ENCODE peak calls at places on chromosomes 2 and 18, in nine cellular contexts. One of them, this sample, is unnamed.
A peak's percentile ranks its signal among the peaks of the same experiment; 100 is the strongest.

GRCh38 chr2:164840458-164840929 is 1.1 kb downstream of the COBLL1 start:
- DNase-seq in neural progenitor cell: peak; percentile 24
- DNase-seq in OCI-LY7: no peak
- DNase-seq in lower lobe of right lung: peak; percentile 79
- DNase-seq in left lung: peak; percentile 88
- DNase-seq in adrenal gland: peak; percentile 74
- DNase-seq in tibial artery: peak; percentile 76
- DNase-seq in suprapubic skin: peak; percentile 79
- DNase-seq in SK-N-SH: no peak
- DNase-seq in this sample: peak; percentile 54

GRCh38 chr2:23545391-23545790 is 160.4 kb downstream of the KLHL29 start:
- DNase-seq in neural progenitor cell: no peak
- DNase-seq in suprapubic skin: no peak
- DNase-seq in tibial artery: no peak
- DNase-seq in SK-N-SH: peak; percentile 82
- DNase-seq in left lung: peak; percentile 43
- DNase-seq in adrenal gland: no peak
- DNase-seq in lower lobe of right lung: no peak
- DNase-seq in OCI-LY7: no peak
- DNase-seq in this sample: no peak

GRCh38 chr2:241615522-241616052 is 21.4 kb downstream of the THAP4 start:
- DNase-seq in tibial artery: no peak
- DNase-seq in neural progenitor cell: no peak
- DNase-seq in suprapubic skin: no peak
- DNase-seq in OCI-LY7: no peak
- DNase-seq in lower lobe of right lung: no peak
- DNase-seq in left lung: peak; percentile 71
- DNase-seq in adrenal gland: no peak
- DNase-seq in SK-N-SH: no peak
- DNase-seq in this sample: no peak

GRCh38 chr2:222878877-222879601 is 18.2 kb downstream of the ACSL3 start:
- DNase-seq in OCI-LY7: no peak
- DNase-seq in tibial artery: no peak
- DNase-seq in SK-N-SH: no peak
- DNase-seq in neural progenitor cell: no peak
- DNase-seq in adrenal gland: no peak
- DNase-seq in lower lobe of right lung: no peak
- DNase-seq in left lung: no peak
- DNase-seq in suprapubic skin: no peak
- DNase-seq in this sample: no peak

GRCh38 chr2:157743051-157743450 is 114.4 kb upstream of the ACVR1C start:
- DNase-seq in neural progenitor cell: no peak
- DNase-seq in adrenal gland: no peak
- DNase-seq in left lung: no peak
- DNase-seq in SK-N-SH: no peak
- DNase-seq in OCI-LY7: no peak
- DNase-seq in suprapubic skin: no peak
- DNase-seq in lower lobe of right lung: no peak
- DNase-seq in tibial artery: no peak
- DNase-seq in this sample: no peak

GRCh38 chr2:196241175-196241574 is 69.8 kb upstream of the STK17B start:
- DNase-seq in left lung: peak; percentile 39
- DNase-seq in SK-N-SH: no peak
- DNase-seq in OCI-LY7: peak; percentile 73
- DNase-seq in suprapubic skin: no peak
- DNase-seq in lower lobe of right lung: no peak
- DNase-seq in adrenal gland: no peak
- DNase-seq in neural progenitor cell: no peak
- DNase-seq in tibial artery: no peak
- DNase-seq in this sample: no peak

GRCh38 chr2:96832751-96833507 is 10.9 kb downstream of the ANKRD23 start:
- DNase-seq in adrenal gland: peak; percentile 96
- DNase-seq in left lung: peak; percentile 87
- DNase-seq in suprapubic skin: no peak
- DNase-seq in SK-N-SH: no peak
- DNase-seq in neural progenitor cell: peak; percentile 93
- DNase-seq in OCI-LY7: peak; percentile 61
- DNase-seq in lower lobe of right lung: peak; percentile 79
- DNase-seq in tibial artery: peak; percentile 80
- DNase-seq in this sample: peak; percentile 33

GRCh38 chr2:77005522-77005921 is 516.7 kb downstream of the LRRTM4 start:
- DNase-seq in suprapubic skin: no peak
- DNase-seq in SK-N-SH: no peak
- DNase-seq in left lung: no peak
- DNase-seq in OCI-LY7: no peak
- DNase-seq in lower lobe of right lung: no peak
- DNase-seq in adrenal gland: no peak
- DNase-seq in neural progenitor cell: no peak
- DNase-seq in tibial artery: no peak
- DNase-seq in this sample: no peak

GRCh38 chr2:96214554-96214953 is 5.9 kb upstream of the STARD7 start:
- DNase-seq in SK-N-SH: no peak
- DNase-seq in adrenal gland: no peak
- DNase-seq in left lung: no peak
- DNase-seq in OCI-LY7: no peak
- DNase-seq in tibial artery: no peak
- DNase-seq in suprapubic skin: no peak
- DNase-seq in neural progenitor cell: no peak
- DNase-seq in lower lobe of right lung: no peak
- DNase-seq in this sample: no peak

GRCh38 chr2:233402346-233402745 is 48.1 kb downstream of the DGKD start:
- DNase-seq in tibial artery: peak; percentile 15
- DNase-seq in suprapubic skin: peak; percentile 67
- DNase-seq in neural progenitor cell: no peak
- DNase-seq in SK-N-SH: no peak
- DNase-seq in OCI-LY7: no peak
- DNase-seq in lower lobe of right lung: no peak
- DNase-seq in adrenal gland: no peak
- DNase-seq in left lung: no peak
- DNase-seq in this sample: no peak

GRCh38 chr2:182324665-182325064 is 102.2 kb downstream of the PDE1A start:
- DNase-seq in suprapubic skin: no peak
- DNase-seq in SK-N-SH: no peak
- DNase-seq in neural progenitor cell: no peak
- DNase-seq in OCI-LY7: no peak
- DNase-seq in lower lobe of right lung: no peak
- DNase-seq in adrenal gland: no peak
- DNase-seq in left lung: no peak
- DNase-seq in tibial artery: no peak
- DNase-seq in this sample: no peak

GRCh38 chr2:31241625-31242270 is 7.8 kb downstream of the EHD3 start:
- DNase-seq in SK-N-SH: no peak
- DNase-seq in lower lobe of right lung: no peak
- DNase-seq in left lung: no peak
- DNase-seq in tibial artery: no peak
- DNase-seq in adrenal gland: no peak
- DNase-seq in OCI-LY7: peak; percentile 28
- DNase-seq in suprapubic skin: no peak
- DNase-seq in neural progenitor cell: no peak
- DNase-seq in this sample: no peak

GRCh38 chr2:82282111-82282882 is 1977.7 kb upstream of the LRRTM1 start:
- DNase-seq in left lung: peak; percentile 33
- DNase-seq in adrenal gland: no peak
- DNase-seq in tibial artery: no peak
- DNase-seq in SK-N-SH: no peak
- DNase-seq in neural progenitor cell: peak; percentile 55
- DNase-seq in suprapubic skin: no peak
- DNase-seq in OCI-LY7: no peak
- DNase-seq in lower lobe of right lung: no peak
- DNase-seq in this sample: no peak

GRCh38 chr2:196804381-196804780 is 4.8 kb downstream of the C2orf66 start:
- DNase-seq in neural progenitor cell: no peak
- DNase-seq in OCI-LY7: no peak
- DNase-seq in SK-N-SH: no peak
- DNase-seq in lower lobe of right lung: no peak
- DNase-seq in adrenal gland: no peak
- DNase-seq in left lung: no peak
- DNase-seq in suprapubic skin: no peak
- DNase-seq in tibial artery: no peak
- DNase-seq in this sample: no peak

GRCh38 chr2:28287261-28287915 is 105.3 kb upstream of the FOSL2 start:
- DNase-seq in left lung: no peak
- DNase-seq in adrenal gland: no peak
- DNase-seq in suprapubic skin: no peak
- DNase-seq in neural progenitor cell: no peak
- DNase-seq in lower lobe of right lung: no peak
- DNase-seq in tibial artery: no peak
- DNase-seq in OCI-LY7: no peak
- DNase-seq in SK-N-SH: no peak
- DNase-seq in this sample: no peak

GRCh38 chr18:36539674-36540073 is 242.2 kb downstream of the FHOD3 start:
- DNase-seq in tibial artery: no peak
- DNase-seq in OCI-LY7: no peak
- DNase-seq in SK-N-SH: no peak
- DNase-seq in left lung: no peak
- DNase-seq in lower lobe of right lung: no peak
- DNase-seq in suprapubic skin: no peak
- DNase-seq in adrenal gland: no peak
- DNase-seq in neural progenitor cell: no peak
- DNase-seq in this sample: no peak

GRCh38 chr2:9346885-9347284 is 76.4 kb downstream of the ITGB1BP1 start:
- DNase-seq in neural progenitor cell: no peak
- DNase-seq in left lung: no peak
- DNase-seq in SK-N-SH: no peak
- DNase-seq in suprapubic skin: no peak
- DNase-seq in tibial artery: no peak
- DNase-seq in lower lobe of right lung: no peak
- DNase-seq in OCI-LY7: no peak
- DNase-seq in adrenal gland: no peak
- DNase-seq in this sample: no peak

GRCh38 chr2:238493880-238494572 is 67.3 kb downstream of the ASB1 start:
- DNase-seq in SK-N-SH: no peak
- DNase-seq in OCI-LY7: peak; percentile 56
- DNase-seq in neural progenitor cell: no peak
- DNase-seq in lower lobe of right lung: no peak
- DNase-seq in suprapubic skin: peak; percentile 15
- DNase-seq in left lung: no peak
- DNase-seq in adrenal gland: no peak
- DNase-seq in tibial artery: no peak
- DNase-seq in this sample: no peak

GRCh38 chr2:58541511-58541910 is 300.4 kb upstream of the FANCL start:
- DNase-seq in SK-N-SH: no peak
- DNase-seq in lower lobe of right lung: no peak
- DNase-seq in neural progenitor cell: peak; percentile 45
- DNase-seq in left lung: no peak
- DNase-seq in OCI-LY7: no peak
- DNase-seq in suprapubic skin: no peak
- DNase-seq in adrenal gland: no peak
- DNase-seq in tibial artery: no peak
- DNase-seq in this sample: no peak
- H3K4me1 ChIP-seq in SK-N-SH: peaks cover 3% of the 10 kb centered on the region
- H3K4me1 ChIP-seq in lower lobe of right lung: no peaks in the 10 kb centered on the region
- H3K4me1 ChIP-seq in neural progenitor cell: peaks cover 60% of the 10 kb centered on the region
- H3K4me1 ChIP-seq in left lung: no peaks in the 10 kb centered on the region
- H3K4me1 ChIP-seq in OCI-LY7: no peaks in the 10 kb centered on the region
- H3K4me1 ChIP-seq in suprapubic skin: peaks cover 9% of the 10 kb centered on the region
- H3K4me1 ChIP-seq in adrenal gland: no peaks in the 10 kb centered on the region
- H3K4me1 ChIP-seq in tibial artery: no peaks in the 10 kb centered on the region
- H3K4me1 ChIP-seq in this sample: no peaks in the 10 kb centered on the region

GRCh38 chr18:78429127-78430108 is 550.2 kb upstream of the SALL3 start:
- DNase-seq in neural progenitor cell: no peak
- DNase-seq in suprapubic skin: no peak
- DNase-seq in adrenal gland: no peak
- DNase-seq in lower lobe of right lung: no peak
- DNase-seq in left lung: no peak
- DNase-seq in SK-N-SH: no peak
- DNase-seq in tibial artery: no peak
- DNase-seq in OCI-LY7: no peak
- DNase-seq in this sample: no peak

GRCh38 chr18:78436110-78436509 is 543.5 kb upstream of the SALL3 start:
- DNase-seq in neural progenitor cell: no peak
- DNase-seq in OCI-LY7: no peak
- DNase-seq in suprapubic skin: no peak
- DNase-seq in SK-N-SH: no peak
- DNase-seq in left lung: no peak
- DNase-seq in lower lobe of right lung: no peak
- DNase-seq in tibial artery: no peak
- DNase-seq in adrenal gland: no peak
- DNase-seq in this sample: no peak

GRCh38 chr18:78427081-78427480 is 552.5 kb upstream of the SALL3 start:
- DNase-seq in suprapubic skin: no peak
- DNase-seq in tibial artery: no peak
- DNase-seq in left lung: no peak
- DNase-seq in OCI-LY7: no peak
- DNase-seq in adrenal gland: no peak
- DNase-seq in neural progenitor cell: no peak
- DNase-seq in lower lobe of right lung: no peak
- DNase-seq in SK-N-SH: no peak
- DNase-seq in this sample: no peak

GRCh38 chr18:78430171-78430857 is 549.3 kb upstream of the SALL3 start:
- DNase-seq in SK-N-SH: no peak
- DNase-seq in lower lobe of right lung: no peak
- DNase-seq in left lung: no peak
- DNase-seq in OCI-LY7: no peak
- DNase-seq in suprapubic skin: no peak
- DNase-seq in neural progenitor cell: no peak
- DNase-seq in tibial artery: no peak
- DNase-seq in adrenal gland: no peak
- DNase-seq in this sample: no peak

GRCh38 chr18:78431606-78432005 is 548.0 kb upstream of the SALL3 start:
- DNase-seq in neural progenitor cell: peak; percentile 46
- DNase-seq in lower lobe of right lung: no peak
- DNase-seq in adrenal gland: no peak
- DNase-seq in suprapubic skin: no peak
- DNase-seq in OCI-LY7: no peak
- DNase-seq in SK-N-SH: no peak
- DNase-seq in left lung: no peak
- DNase-seq in tibial artery: no peak
- DNase-seq in this sample: no peak
- TF ChIP-seq CTCF in neural progenitor cell: peak; percentile 45
- TF ChIP-seq CTCF in lower lobe of right lung: no peak
- TF ChIP-seq CTCF in adrenal gland: no peak
- TF ChIP-seq CTCF in suprapubic skin: no peak
- TF ChIP-seq CTCF in OCI-LY7: no peak
- TF ChIP-seq CTCF in SK-N-SH: no peak
- TF ChIP-seq CTCF in left lung: no peak
- TF ChIP-seq CTCF in tibial artery: no peak
- TF ChIP-seq CTCF in this sample: no peak

GRCh38 chr2:153532160-153532559 is 53.6 kb upstream of the RPRM start:
- DNase-seq in neural progenitor cell: no peak
- DNase-seq in left lung: no peak
- DNase-seq in SK-N-SH: no peak
- DNase-seq in lower lobe of right lung: no peak
- DNase-seq in tibial artery: no peak
- DNase-seq in suprapubic skin: no peak
- DNase-seq in OCI-LY7: no peak
- DNase-seq in adrenal gland: no peak
- DNase-seq in this sample: no peak
- H3K9me3 ChIP-seq in neural progenitor cell: no peaks in the 10 kb centered on the region
- H3K9me3 ChIP-seq in left lung: no peaks in the 10 kb centered on the region
- H3K9me3 ChIP-seq in SK-N-SH: no peaks in the 10 kb centered on the region
- H3K9me3 ChIP-seq in lower lobe of right lung: no peaks in the 10 kb centered on the region
- H3K9me3 ChIP-seq in tibial artery: no peaks in the 10 kb centered on the region
- H3K9me3 ChIP-seq in suprapubic skin: no peaks in the 10 kb centered on the region
- H3K9me3 ChIP-seq in OCI-LY7: no peaks in the 10 kb centered on the region
- H3K9me3 ChIP-seq in adrenal gland: no peaks in the 10 kb centered on the region
- H3K9me3 ChIP-seq in this sample: no peaks in the 10 kb centered on the region

DNA sequence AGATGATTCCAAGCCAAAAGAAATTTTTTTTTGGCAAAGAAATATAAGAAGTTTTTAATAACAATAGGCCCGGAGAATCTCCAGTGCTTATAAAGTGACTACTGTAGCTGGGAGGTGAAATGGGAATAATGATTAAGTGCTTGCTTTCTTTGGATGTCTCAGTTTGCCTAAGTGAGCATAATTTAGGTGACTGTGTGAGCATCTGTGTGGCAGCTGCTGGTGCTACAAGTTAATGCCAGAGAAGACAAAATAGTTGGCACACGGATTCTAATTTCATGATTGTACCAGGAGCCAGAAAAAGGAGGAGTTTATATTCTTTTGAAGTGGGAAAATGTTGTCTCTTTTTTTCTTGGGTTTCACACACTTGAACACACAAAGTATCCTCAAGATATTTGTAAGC is 185.1 kb downstream of the LTBP1 start:
- DNase-seq in neural progenitor cell: no peak
- DNase-seq in OCI-LY7: no peak
- DNase-seq in SK-N-SH: no peak
- DNase-seq in adrenal gland: no peak
- DNase-seq in tibial artery: no peak
- DNase-seq in left lung: no peak
- DNase-seq in lower lobe of right lung: no peak
- DNase-seq in suprapubic skin: no peak
- DNase-seq in this sample: no peak
- H3K4me1 ChIP-seq in neural progenitor cell: no peaks in the 10 kb centered on the region
- H3K4me1 ChIP-seq in OCI-LY7: peaks cover 7% of the 10 kb centered on the region
- H3K4me1 ChIP-seq in SK-N-SH: peaks cover 2% of the 10 kb centered on the region
- H3K4me1 ChIP-seq in adrenal gland: peaks cover 4% of the 10 kb centered on the region
- H3K4me1 ChIP-seq in tibial artery: no peaks in the 10 kb centered on the region
- H3K4me1 ChIP-seq in left lung: peaks cover 30% of the 10 kb centered on the region
- H3K4me1 ChIP-seq in lower lobe of right lung: peaks cover 16% of the 10 kb centered on the region
- H3K4me1 ChIP-seq in suprapubic skin: peaks cover 35% of the 10 kb centered on the region
- H3K4me1 ChIP-seq in this sample: peaks cover 13% of the 10 kb centered on the region